ENCODE peak calls at places on chromosomes 5 and 9, in eight cellular contexts. A is A549; W is Peyer's patch; L is GM23338; T is fibroblast of lung; C is OCI-LY7; X is cardiac muscle cell; R is CD8-positive, alpha-beta T cell. Q is an unnamed sample.
A peak's percentile ranks its signal among the peaks of the same experiment; 100 is the strongest.

GRCh38 chr9:2158729-2159128 is 143.6 kb downstream of the SMARCA2 start:
- DNase-seq in X (no peak), L (peak; percentile 56), W (no peak), R (no peak), C (no peak), T (peak; percentile 26), A (no peak), Q (no peak)

GRCh38 chr9:127474592-127474991 is 23.3 kb downstream of the LRSAM1 start:
- DNase-seq in W (no peak), X (no peak), C (no peak), A (no peak), R (no peak), L (no peak), T (no peak), Q (no peak)

GRCh38 chr5:125227333-125228075 is 481.1 kb upstream of the ZNF608 start:
- DNase-seq in A (peak; percentile 1), T (peak; percentile 34), X (peak; percentile 27), L (peak; percentile 59), C (peak; percentile 44), R (no peak), W (no peak), Q (peak; percentile 40)

GRCh38 chr9:21974542-21975409 is 19.4 kb downstream of the CDKN2A start:
- DNase-seq in X (peak; percentile 62), W (peak; percentile 62), A (no peak), T (no peak), L (peak; percentile 93), C (no peak), R (no peak), Q (peak; percentile 80)

GRCh38 chr5:74945561-74946165 is 79.5 kb upstream of the FAM169A start:
- DNase-seq in R (no peak), C (no peak), A (no peak), T (no peak), W (no peak), L (no peak), X (no peak), Q (no peak)

GRCh38 chr9:83544002-83544698 is 5.9 kb upstream of the FRMD3 start:
- DNase-seq in X (peak; percentile 54), T (peak; percentile 37), R (no peak), L (peak; percentile 88), A (peak; percentile 42), C (peak; percentile 53), W (peak; percentile 74), Q (peak; percentile 57)

GRCh38 chr5:93503598-93504067 is 77.4 kb downstream of the NR2F1-AS1 start:
- DNase-seq in A (peak; percentile 1), X (no peak), W (no peak), T (peak; percentile 93), C (no peak), L (no peak), R (no peak), Q (peak; percentile 94)

GRCh38 chr9:83067579-83067978 is 4.6 kb upstream of the RASEF start:
- DNase-seq in L (no peak), A (no peak), C (no peak), X (no peak), T (no peak), W (no peak), R (no peak), Q (no peak)

GRCh38 chr5:165559645-165560044 is 2054.2 kb downstream of the MAT2B start:
- DNase-seq in R (no peak), L (no peak), A (no peak), W (no peak), X (no peak), C (no peak), T (no peak), Q (no peak)

GRCh38 chr5:177486256-177486655 is 11.1 kb downstream of the PDLIM7 start:
- DNase-seq in C (no peak), X (no peak), R (no peak), L (no peak), T (no peak), W (no peak), A (no peak), Q (no peak)

GRCh38 chr5:87113848-87114247 is 153.8 kb upstream of the RASA1 start:
- DNase-seq in C (no peak), R (no peak), T (peak; percentile 64), L (no peak), W (no peak), A (no peak), X (no peak), Q (peak; percentile 84)

GRCh38 chr5:116508835-116509234 is 65.8 kb downstream of the SEMA6A start:
- DNase-seq in X (no peak), C (no peak), T (no peak), L (no peak), R (no peak), A (no peak), W (no peak), Q (no peak)

GRCh38 chr9:12778389-12778788 is 3.6 kb downstream of the LURAP1L start:
- DNase-seq in R (no peak), A (no peak), W (no peak), C (no peak), T (no peak), X (no peak), L (no peak), Q (no peak)

GRCh38 chr5:134503088-134503936 is 22.2 kb upstream of the JADE2 start:
- DNase-seq in C (no peak), T (peak; percentile 96), W (peak; percentile 58), A (peak; percentile 80), L (peak; percentile 64), X (no peak), R (peak; percentile 75), Q (peak; percentile 98)

GRCh38 chr5:80225954-80226353 is 29.9 kb downstream of the SERINC5 start:
- DNase-seq in A (no peak), T (no peak), W (no peak), R (no peak), L (no peak), C (no peak), X (no peak), Q (no peak)

GRCh38 chr5:1190296-1190695 is 11.1 kb upstream of the SLC6A19 start:
- DNase-seq in L (no peak), W (peak; percentile 15), R (no peak), T (no peak), C (no peak), A (no peak), X (no peak), Q (no peak)

GRCh38 chr5:151115272-151115905 is 34.6 kb upstream of the TNIP1 start:
- DNase-seq in L (peak; percentile 84), C (peak; percentile 72), A (peak; percentile 85), X (peak; percentile 73), T (peak; percentile 66), W (peak; percentile 89), R (peak; percentile 82), Q (peak; percentile 46)

GRCh38 chr5:171615201-171616001 is 170.2 kb upstream of the SMIM23 start:
- DNase-seq in T (peak; percentile 47), X (peak; percentile 79), L (peak; percentile 66), A (no peak), R (no peak), W (no peak), C (no peak), Q (no peak)

GRCh38 chr9:30774326-30774725 is 1610.1 kb upstream of the ACO1 start:
- DNase-seq in T (no peak), X (peak; percentile 6), A (no peak), L (peak; percentile 78), W (peak; percentile 22), C (no peak), R (no peak), Q (no peak)

GRCh38 chr5:172407861-172408260 is 46.5 kb downstream of the SH3PXD2B start:
- DNase-seq in R (no peak), W (no peak), T (peak; percentile 39), C (no peak), L (no peak), A (no peak), X (no peak), Q (no peak)

GRCh38 chr5:7714119-7714518 is 136.8 kb downstream of the CFAP90 start:
- DNase-seq in R (no peak), W (no peak), L (no peak), X (no peak), T (no peak), C (no peak), A (no peak), Q (no peak)

GRCh38 chr9:34986541-34987047 is 3.0 kb upstream of the DNAJB5 start:
- DNase-seq in A (no peak), C (peak; percentile 67), W (no peak), X (no peak), R (no peak), L (peak; percentile 69), T (no peak), Q (no peak)

GRCh38 chr9:88477300-88477751 is 57.7 kb upstream of the NXNL2 start:
- DNase-seq in C (no peak), A (no peak), X (no peak), L (no peak), R (no peak), T (peak; percentile 90), W (no peak), Q (peak; percentile 89)

GRCh38 chr5:176796411-176796810 is 13.9 kb upstream of the UNC5A start:
- DNase-seq in A (no peak), T (no peak), W (no peak), R (no peak), L (no peak), X (no peak), C (no peak), Q (no peak)

GRCh38 chr5:58019614-58020013 is 440.3 kb downstream of the PLK2 start:
- DNase-seq in X (peak; percentile 12), C (no peak), R (no peak), T (no peak), W (peak; percentile 42), A (no peak), L (no peak), Q (no peak)
- H3K27ac ChIP-seq in X (no peak overlapping the region), C (no peak overlapping the region), R (no peak overlapping the region), T (no peak overlapping the region), W (no peak overlapping the region), A (no peak overlapping the region), L (no peak overlapping the region), Q (no peak overlapping the region)

GRCh38 chr5:137220523-137220927 is 278.6 kb downstream of the SPOCK1 start:
- DNase-seq in C (peak; percentile 75), W (no peak), X (peak; percentile 52), L (peak; percentile 76), T (peak; percentile 37), A (peak; percentile 79), R (no peak), Q (peak; percentile 55)
- TF ChIP-seq CTCF in C (peak; percentile 85), W (no peak), X (peak; percentile 70), L (peak; percentile 61), T (peak; percentile 45), A (peak; percentile 76), R (no peak), Q (peak; percentile 67)

DNA sequence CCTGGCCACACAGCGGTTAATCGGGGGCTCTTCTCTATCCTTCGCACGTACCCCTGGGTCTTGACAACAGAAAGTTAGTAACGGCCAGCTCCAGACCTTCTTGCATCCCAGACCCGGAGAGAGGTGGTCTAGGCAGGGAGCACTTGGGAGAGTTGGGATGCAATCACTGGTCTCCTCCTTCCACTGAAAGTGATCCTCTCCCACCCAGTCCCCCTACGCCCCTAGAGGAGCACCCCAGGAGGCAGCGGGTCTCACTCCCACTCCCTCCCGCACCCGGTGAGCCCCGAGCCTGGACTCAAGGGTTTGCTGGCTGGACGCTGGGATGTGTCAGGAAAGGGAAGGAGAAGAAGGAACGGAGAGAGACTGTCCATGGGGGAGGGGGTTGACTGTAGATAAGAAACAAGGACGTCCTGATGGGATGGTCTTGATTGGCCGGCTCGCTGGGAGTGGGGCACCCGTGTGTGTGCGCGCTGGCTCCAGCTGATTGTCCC is 2.0 kb downstream of the RORB start:
- DNase-seq in R (no peak), T (no peak), A (no peak), L (peak; percentile 64), W (no peak), C (no peak), X (peak; percentile 8), Q (no peak)
- H3K27ac ChIP-seq in R (no peak overlapping the region), T (no peak overlapping the region), A (no peak overlapping the region), L (no peak overlapping the region), W (no peak overlapping the region), C (no peak overlapping the region), X (no peak overlapping the region), Q (no peak overlapping the region)

GRCh38 chr5:149902177-149902576 is 42.4 kb downstream of the PDE6A start:
- DNase-seq in R (no peak), A (no peak), X (no peak), T (no peak), W (no peak), L (peak; percentile 45), C (no peak), Q (no peak)
- TF ChIP-seq CTCF in R (no peak), A (no peak), X (no peak), T (no peak), W (peak; percentile 15), L (peak; percentile 48), C (no peak), Q (peak; percentile 36)

Q was measured in brain microvascular endothelial cell.